ENCODE peak calls at places on chromosome 17, in five cellular contexts. I, Q, T, L and V are unnamed samples.

GRCh38 chr17:38403491-38403890 is 24.8 kb upstream of the ARHGAP23 start:
- DNase-seq in I (peak; percentile 62), Q (no peak), T (no peak), L (no peak), V (no peak)

GRCh38 chr17:82097187-82097918 is 683 bp downstream of the FASN start:
- DNase-seq in I (peak; percentile 63), Q (peak; percentile 80), T (no peak), L (no peak), V (no peak)

GRCh38 chr17:59716427-59716826 is 9.0 kb downstream of the VMP1 start:
- DNase-seq in I (no peak), Q (no peak), T (no peak), L (no peak), V (no peak)

GRCh38 chr17:42233148-42233547 is 38.9 kb upstream of the GHDC start:
- DNase-seq in I (peak; percentile 67), Q (no peak), T (no peak), L (no peak), V (no peak)

GRCh38 chr17:77884019-77884418 is 74.5 kb upstream of the TNRC6C start:
- DNase-seq in I (no peak), Q (no peak), T (no peak), L (no peak), V (no peak)

GRCh38 chr17:7405413-7405881 is 1.6 kb upstream of the TMEM256 start:
- DNase-seq in I (no peak), Q (no peak), T (no peak), L (no peak), V (no peak)

GRCh38 chr17:2124391-2124790 is 69.5 kb downstream of the HIC1 start:
- DNase-seq in I (no peak), Q (no peak), T (no peak), L (no peak), V (no peak)

GRCh38 chr17:77644981-77645380 is 313.5 kb upstream of the TNRC6C start:
- DNase-seq in I (no peak), Q (no peak), T (no peak), L (peak; percentile 41), V (no peak)

GRCh38 chr17:80758793-80759673 is 214.4 kb downstream of the RPTOR start:
- DNase-seq in I (no peak), Q (no peak), T (no peak), L (no peak), V (no peak)

GRCh38 chr17:8161289-8162231 is 1.2 kb downstream of the VAMP2 start:
- DNase-seq in I (no peak), Q (no peak), T (no peak), L (no peak), V (no peak)

GRCh38 chr17:40533896-40534295 is 31.4 kb downstream of the CCR7 start:
- DNase-seq in I (no peak), Q (no peak), T (no peak), L (no peak), V (no peak)

GRCh38 chr17:17751489-17751995 is 70.3 kb downstream of the RAI1 start:
- DNase-seq in I (no peak), Q (no peak), T (no peak), L (no peak), V (no peak)

GRCh38 chr17:33196883-33197282 is 96.2 kb downstream of the ASIC2 start:
- DNase-seq in I (no peak), Q (no peak), T (no peak), L (no peak), V (no peak)

GRCh38 chr17:14211778-14212177 is 24.9 kb downstream of the CDRT15 start:
- DNase-seq in I (no peak), Q (peak; percentile 62), T (no peak), L (no peak), V (no peak)

GRCh38 chr17:39634384-39634871 is 2.5 kb upstream of the STARD3 start:
- DNase-seq in I (peak; percentile 42), Q (no peak), T (no peak), L (no peak), V (no peak)

GRCh38 chr17:77995146-77995852 is 36.8 kb downstream of the TNRC6C start:
- DNase-seq in I (peak; percentile 5), Q (no peak), T (no peak), L (no peak), V (no peak)

GRCh38 chr17:6052926-6053325 is 17.3 kb upstream of the WSCD1 start:
- DNase-seq in I (no peak), Q (no peak), T (no peak), L (no peak), V (no peak)

GRCh38 chr17:6244796-6245195 is 174.6 kb downstream of the WSCD1 start:
- DNase-seq in I (no peak), Q (no peak), T (no peak), L (no peak), V (no peak)

GRCh38 chr17:7755095-7755890 is 37.7 kb downstream of the DNAH2 start:
- DNase-seq in I (no peak), Q (no peak), T (no peak), L (no peak), V (no peak)

GRCh38 chr17:31581022-31581483 is 189.6 kb downstream of the RAB11FIP4 start:
- DNase-seq in I (peak; percentile 88), Q (peak; percentile 76), T (no peak), L (no peak), V (peak; percentile 64)

GRCh38 chr17:31579265-31579664 is 187.8 kb downstream of the RAB11FIP4 start:
- DNase-seq in I (no peak), Q (no peak), T (no peak), L (no peak), V (no peak)

GRCh38 chr17:31581491-31581890 is 190.0 kb downstream of the RAB11FIP4 start:
- DNase-seq in I (peak; percentile 49), Q (no peak), T (no peak), L (no peak), V (no peak)

GRCh38 chr17:31582151-31582907 is 190.9 kb downstream of the RAB11FIP4 start:
- DNase-seq in I (peak; percentile 64), Q (no peak), T (peak; percentile 3), L (no peak), V (no peak)

DNA sequence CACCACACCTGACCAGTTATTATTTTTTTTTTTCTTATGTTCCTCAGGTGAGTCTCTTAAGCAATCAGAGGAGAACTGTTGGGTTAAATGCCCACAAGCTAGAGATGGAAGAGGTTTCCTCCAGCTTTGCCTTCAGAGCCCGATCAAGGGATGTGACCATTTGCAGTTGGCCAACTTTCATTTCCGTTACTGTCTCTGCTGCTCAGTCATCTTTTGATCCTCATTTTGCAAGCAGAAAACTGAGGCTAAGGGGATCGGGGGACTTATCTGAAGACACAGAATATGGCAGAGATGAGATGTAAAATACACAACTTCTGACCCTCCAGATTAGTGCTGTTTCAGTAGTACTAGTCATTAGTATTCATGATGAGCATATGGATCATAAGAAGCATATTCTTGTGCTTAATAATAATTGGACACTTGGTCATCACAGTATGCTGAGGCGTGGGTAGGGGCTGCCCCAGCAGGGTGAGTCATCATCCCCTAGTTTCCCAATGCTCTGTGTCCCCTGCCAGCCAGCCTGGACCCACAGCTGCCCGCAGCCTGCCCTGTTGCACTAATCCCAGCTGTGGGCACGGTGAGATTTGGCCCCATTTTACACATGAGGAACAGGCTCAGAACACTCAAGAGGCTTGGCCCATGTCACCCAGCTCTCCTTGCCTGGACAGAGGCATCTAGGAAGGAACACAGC is 189.0 kb downstream of the RAB11FIP4 start:
- DNase-seq in I (peak; percentile 81), Q (no peak), T (no peak), L (no peak), V (peak; percentile 58)
- H3K4me3 ChIP-seq in I (no peak overlapping the region), Q (no peak overlapping the region), T (no peak overlapping the region), L (no peak overlapping the region), V (peak overlapping the region; percentile 62)

GRCh38 chr17:76384222-76384986 is at the start of gene SPHK1:
- DNase-seq in I (peak; percentile 86), Q (peak; percentile 92), T (no peak), L (no peak), V (no peak)

GRCh38 chr17:76381633-76382304 is 2.6 kb upstream of the SPHK1 start:
- DNase-seq in I (no peak), Q (no peak), T (no peak), L (no peak), V (no peak)

GRCh38 chr17:76383645-76384221 is 676 bp upstream of the SPHK1 start:
- DNase-seq in I (peak; percentile 60), Q (peak; percentile 74), T (no peak), L (no peak), V (no peak)

GRCh38 chr17:76382803-76383644 is 1.4 kb upstream of the SPHK1 start:
- DNase-seq in I (peak; percentile 72), Q (peak; percentile 76), T (no peak), L (no peak), V (no peak)

DNA sequence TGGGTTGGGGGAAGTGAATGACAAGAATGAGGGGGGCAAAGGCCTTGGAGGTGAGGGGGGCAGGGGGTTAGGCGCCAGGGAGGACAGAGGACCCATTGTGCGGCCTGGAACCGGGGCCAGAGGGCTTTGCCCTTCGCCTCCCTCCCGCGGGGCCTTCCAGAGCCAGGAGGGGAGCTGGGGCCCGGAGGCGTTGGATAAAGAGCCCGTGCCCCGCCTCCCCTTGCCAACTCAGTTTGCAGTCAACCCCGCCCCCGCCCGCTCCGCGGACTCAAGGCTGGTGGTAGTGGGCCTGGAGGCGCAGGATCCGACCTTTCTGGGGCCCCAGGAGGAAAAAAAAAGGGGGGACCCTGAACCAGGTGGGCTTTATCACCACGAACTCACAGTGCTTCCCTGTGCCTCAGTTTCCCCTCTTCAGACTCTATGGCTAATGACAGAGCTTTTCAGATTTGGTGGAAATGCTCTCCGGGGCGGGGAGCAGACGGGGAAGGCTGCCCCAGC is 2.1 kb upstream of the SPHK1 start:
- DNase-seq in I (peak; percentile 53), Q (peak; percentile 73), T (no peak), L (no peak), V (no peak)
- H3K4me3 ChIP-seq in I (peak overlapping the region; percentile 73), Q (peak overlapping the region; percentile 38), T (peak overlapping the region; percentile 72), L (peak overlapping the region; percentile 60), V (peak overlapping the region; percentile 80)

GRCh38 chr17:74923538-74924249 is 379 bp upstream of the OTOP2 start:
- DNase-seq in I (peak; percentile 13), Q (peak; percentile 96), T (no peak), L (no peak), V (peak; percentile 19)
- H3K4me3 ChIP-seq in I (no peak overlapping the region), Q (no peak overlapping the region), T (no peak overlapping the region), L (peak overlapping the region; percentile 50), V (peak overlapping the region; percentile 62)

DNA sequence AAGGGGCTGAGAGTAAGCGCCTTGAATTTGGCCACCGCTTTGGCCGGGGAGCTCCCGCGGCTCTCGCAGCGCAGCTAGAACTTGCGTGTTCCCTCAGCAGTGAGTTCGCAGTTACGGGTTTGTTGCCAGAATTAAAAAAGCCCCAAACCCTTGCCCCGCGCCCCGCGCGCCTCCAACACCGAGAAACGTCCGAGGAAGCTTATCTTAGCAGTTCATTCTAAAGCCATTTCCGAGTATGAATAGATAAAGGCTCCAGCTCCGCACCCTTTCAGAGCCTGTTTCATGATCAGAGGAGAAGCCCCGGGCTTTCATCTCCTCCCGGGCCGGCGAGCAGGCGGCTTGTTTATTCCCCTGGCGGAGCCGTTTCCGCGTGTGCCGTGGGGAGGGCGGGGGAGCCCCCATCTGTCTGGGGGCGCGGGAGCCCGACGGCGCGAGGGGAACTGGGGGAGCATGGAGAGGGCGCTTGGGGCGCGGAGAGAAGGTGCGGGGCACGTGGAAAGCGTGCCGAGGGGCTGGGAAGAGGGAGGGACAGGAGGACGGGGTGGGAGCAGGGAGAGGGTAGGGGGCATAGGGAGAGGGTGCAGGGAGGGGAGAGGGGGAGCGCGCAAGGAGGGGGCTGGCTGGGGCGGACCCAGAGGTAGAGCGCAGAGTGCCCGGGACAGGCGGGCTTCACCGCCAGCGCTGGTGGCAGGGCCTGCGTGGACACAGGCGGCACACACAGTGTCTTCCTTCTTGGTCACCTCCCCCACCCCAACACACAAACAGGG is 9.9 kb downstream of the TBX4 start:
- DNase-seq in I (no peak), Q (no peak), T (no peak), L (peak; percentile 75), V (no peak)
- H3K4me3 ChIP-seq in I (peak overlapping the region; percentile 28), Q (no peak overlapping the region), T (no peak overlapping the region), L (peak overlapping the region; percentile 35), V (peak overlapping the region; percentile 41)

GRCh38 chr17:48051706-48052486 is 3.7 kb downstream of the NFE2L1 start:
- DNase-seq in I (peak; percentile 92), Q (no peak), T (no peak), L (no peak), V (peak; percentile 36)
- H3K4me3 ChIP-seq in I (peak overlapping the region; percentile 60), Q (no peak overlapping the region), T (peak overlapping the region; percentile 20), L (peak overlapping the region; percentile 74), V (peak overlapping the region; percentile 88)